ENCODE peak calls at places on chromosomes 11 and 22, in eight cellular contexts. One of them, this sample, is unnamed.

GRCh38 chr22:27867958-27868737 is 50.9 kb downstream of the PITPNB start:
- DNase-seq in IMR-90: no peak
- DNase-seq in neural progenitor cell: no peak
- DNase-seq in RWPE2: no peak
- DNase-seq in testis: no peak
- DNase-seq in esophagus muscularis mucosa: no peak
- DNase-seq in heart right ventricle: no peak
- DNase-seq in astrocyte: no peak
- DNase-seq in this sample: no peak

GRCh38 chr11:34653031-34653430 is 32.1 kb downstream of the EHF start:
- DNase-seq in IMR-90: no peak
- DNase-seq in neural progenitor cell: no peak
- DNase-seq in RWPE2: no peak
- DNase-seq in testis: no peak
- DNase-seq in esophagus muscularis mucosa: no peak
- DNase-seq in heart right ventricle: no peak
- DNase-seq in astrocyte: no peak
- DNase-seq in this sample: no peak

GRCh38 chr11:84853841-84854497 is 773.2 kb downstream of the DLG2 start:
- DNase-seq in IMR-90: no peak
- DNase-seq in neural progenitor cell: peak
- DNase-seq in RWPE2: no peak
- DNase-seq in testis: no peak
- DNase-seq in esophagus muscularis mucosa: no peak
- DNase-seq in heart right ventricle: no peak
- DNase-seq in astrocyte: no peak
- DNase-seq in this sample: no peak

GRCh38 chr11:86696004-86696403 is 23.6 kb upstream of the ME3 start:
- DNase-seq in IMR-90: peak
- DNase-seq in neural progenitor cell: no peak
- DNase-seq in RWPE2: no peak
- DNase-seq in testis: no peak
- DNase-seq in esophagus muscularis mucosa: no peak
- DNase-seq in heart right ventricle: no peak
- DNase-seq in astrocyte: peak
- DNase-seq in this sample: peak

GRCh38 chr11:86162257-86162656 is 82.3 kb upstream of the EED start:
- DNase-seq in IMR-90: peak
- DNase-seq in neural progenitor cell: no peak
- DNase-seq in RWPE2: no peak
- DNase-seq in testis: peak
- DNase-seq in esophagus muscularis mucosa: no peak
- DNase-seq in heart right ventricle: peak
- DNase-seq in astrocyte: peak
- DNase-seq in this sample: peak

GRCh38 chr11:94731921-94732601 is 36.1 kb upstream of the AMOTL1 start:
- DNase-seq in IMR-90: peak
- DNase-seq in neural progenitor cell: no peak
- DNase-seq in RWPE2: peak
- DNase-seq in testis: no peak
- DNase-seq in esophagus muscularis mucosa: peak
- DNase-seq in heart right ventricle: peak
- DNase-seq in astrocyte: peak
- DNase-seq in this sample: peak

GRCh38 chr11:111975076-111975806 is 38.1 kb downstream of the DIXDC1 start:
- DNase-seq in IMR-90: no peak
- DNase-seq in neural progenitor cell: no peak
- DNase-seq in RWPE2: no peak
- DNase-seq in testis: peak
- DNase-seq in esophagus muscularis mucosa: no peak
- DNase-seq in heart right ventricle: peak
- DNase-seq in astrocyte: no peak
- DNase-seq in this sample: no peak

GRCh38 chr11:68840661-68841653 is 759 bp downstream of the CPT1A start:
- DNase-seq in IMR-90: peak
- DNase-seq in neural progenitor cell: peak
- DNase-seq in RWPE2: no peak
- DNase-seq in testis: peak
- DNase-seq in esophagus muscularis mucosa: no peak
- DNase-seq in heart right ventricle: peak
- DNase-seq in astrocyte: no peak
- DNase-seq in this sample: peak

GRCh38 chr11:8011981-8012444 is 24.9 kb downstream of the EIF3F start:
- DNase-seq in IMR-90: peak
- DNase-seq in neural progenitor cell: no peak
- DNase-seq in RWPE2: no peak
- DNase-seq in testis: no peak
- DNase-seq in esophagus muscularis mucosa: peak
- DNase-seq in heart right ventricle: no peak
- DNase-seq in astrocyte: peak
- DNase-seq in this sample: peak

GRCh38 chr22:28239941-28240340 is 320.9 kb upstream of the PITPNB start:
- DNase-seq in IMR-90: no peak
- DNase-seq in neural progenitor cell: no peak
- DNase-seq in RWPE2: no peak
- DNase-seq in testis: no peak
- DNase-seq in esophagus muscularis mucosa: no peak
- DNase-seq in heart right ventricle: no peak
- DNase-seq in astrocyte: no peak
- DNase-seq in this sample: no peak

GRCh38 chr11:33530824-33531223 is 169.8 kb downstream of the C11orf91 start:
- DNase-seq in IMR-90: peak
- DNase-seq in neural progenitor cell: no peak
- DNase-seq in RWPE2: no peak
- DNase-seq in testis: no peak
- DNase-seq in esophagus muscularis mucosa: peak
- DNase-seq in heart right ventricle: no peak
- DNase-seq in astrocyte: peak
- DNase-seq in this sample: peak

GRCh38 chr11:6300325-6300724 is 20.0 kb downstream of the CAVIN3 start:
- DNase-seq in IMR-90: peak
- DNase-seq in neural progenitor cell: no peak
- DNase-seq in RWPE2: no peak
- DNase-seq in testis: no peak
- DNase-seq in esophagus muscularis mucosa: no peak
- DNase-seq in heart right ventricle: no peak
- DNase-seq in astrocyte: no peak
- DNase-seq in this sample: no peak

GRCh38 chr11:107397357-107397756 is 60.3 kb downstream of the CWF19L2 start:
- DNase-seq in IMR-90: no peak
- DNase-seq in neural progenitor cell: peak
- DNase-seq in RWPE2: no peak
- DNase-seq in testis: no peak
- DNase-seq in esophagus muscularis mucosa: no peak
- DNase-seq in heart right ventricle: no peak
- DNase-seq in astrocyte: no peak
- DNase-seq in this sample: no peak

GRCh38 chr11:122040476-122040875 is 75.5 kb downstream of the BLID start:
- DNase-seq in IMR-90: no peak
- DNase-seq in neural progenitor cell: no peak
- DNase-seq in RWPE2: no peak
- DNase-seq in testis: no peak
- DNase-seq in esophagus muscularis mucosa: no peak
- DNase-seq in heart right ventricle: no peak
- DNase-seq in astrocyte: peak
- DNase-seq in this sample: no peak

GRCh38 chr11:69979632-69980031 is 98.5 kb upstream of the ANO1 start:
- DNase-seq in IMR-90: no peak
- DNase-seq in neural progenitor cell: no peak
- DNase-seq in RWPE2: no peak
- DNase-seq in testis: no peak
- DNase-seq in esophagus muscularis mucosa: no peak
- DNase-seq in heart right ventricle: no peak
- DNase-seq in astrocyte: no peak
- DNase-seq in this sample: no peak

GRCh38 chr11:116929393-116930090 is 92.1 kb upstream of the APOA1 start:
- DNase-seq in IMR-90: peak
- DNase-seq in neural progenitor cell: no peak
- DNase-seq in RWPE2: no peak
- DNase-seq in testis: peak
- DNase-seq in esophagus muscularis mucosa: no peak
- DNase-seq in heart right ventricle: peak
- DNase-seq in astrocyte: peak
- DNase-seq in this sample: no peak

GRCh38 chr11:7488681-7489080 is 3.4 kb downstream of the OLFML1 start:
- DNase-seq in IMR-90: no peak
- DNase-seq in neural progenitor cell: no peak
- DNase-seq in RWPE2: no peak
- DNase-seq in testis: no peak
- DNase-seq in esophagus muscularis mucosa: no peak
- DNase-seq in heart right ventricle: no peak
- DNase-seq in astrocyte: no peak
- DNase-seq in this sample: peak

GRCh38 chr22:50306753-50307749 is at the start of gene PLXNB2:
- DNase-seq in IMR-90: peak
- DNase-seq in neural progenitor cell: peak
- DNase-seq in RWPE2: no peak
- DNase-seq in testis: peak
- DNase-seq in esophagus muscularis mucosa: no peak
- DNase-seq in heart right ventricle: peak
- DNase-seq in astrocyte: peak
- DNase-seq in this sample: peak

GRCh38 chr11:60987577-60988277 is 16.2 kb downstream of the CD6 start:
- DNase-seq in IMR-90: no peak
- DNase-seq in neural progenitor cell: no peak
- DNase-seq in RWPE2: no peak
- DNase-seq in testis: no peak
- DNase-seq in esophagus muscularis mucosa: no peak
- DNase-seq in heart right ventricle: no peak
- DNase-seq in astrocyte: no peak
- DNase-seq in this sample: no peak

GRCh38 chr22:30876221-30876751 is 92.3 kb downstream of the MORC2 start:
- DNase-seq in IMR-90: no peak
- DNase-seq in neural progenitor cell: no peak
- DNase-seq in RWPE2: no peak
- DNase-seq in testis: no peak
- DNase-seq in esophagus muscularis mucosa: no peak
- DNase-seq in heart right ventricle: no peak
- DNase-seq in astrocyte: no peak
- DNase-seq in this sample: no peak

GRCh38 chr11:119262668-119263351 is 54.1 kb downstream of the MCAM start:
- DNase-seq in IMR-90: peak
- DNase-seq in neural progenitor cell: no peak
- DNase-seq in RWPE2: no peak
- DNase-seq in testis: no peak
- DNase-seq in esophagus muscularis mucosa: no peak
- DNase-seq in heart right ventricle: no peak
- DNase-seq in astrocyte: peak
- DNase-seq in this sample: peak
- TF ChIP-seq CTCF in IMR-90: peak
- TF ChIP-seq CTCF in neural progenitor cell: no peak
- TF ChIP-seq CTCF in RWPE2: peak
- TF ChIP-seq CTCF in testis: no peak
- TF ChIP-seq CTCF in esophagus muscularis mucosa: no peak
- TF ChIP-seq CTCF in heart right ventricle: no peak
- TF ChIP-seq CTCF in astrocyte: peak
- TF ChIP-seq CTCF in this sample: peak

DNA sequence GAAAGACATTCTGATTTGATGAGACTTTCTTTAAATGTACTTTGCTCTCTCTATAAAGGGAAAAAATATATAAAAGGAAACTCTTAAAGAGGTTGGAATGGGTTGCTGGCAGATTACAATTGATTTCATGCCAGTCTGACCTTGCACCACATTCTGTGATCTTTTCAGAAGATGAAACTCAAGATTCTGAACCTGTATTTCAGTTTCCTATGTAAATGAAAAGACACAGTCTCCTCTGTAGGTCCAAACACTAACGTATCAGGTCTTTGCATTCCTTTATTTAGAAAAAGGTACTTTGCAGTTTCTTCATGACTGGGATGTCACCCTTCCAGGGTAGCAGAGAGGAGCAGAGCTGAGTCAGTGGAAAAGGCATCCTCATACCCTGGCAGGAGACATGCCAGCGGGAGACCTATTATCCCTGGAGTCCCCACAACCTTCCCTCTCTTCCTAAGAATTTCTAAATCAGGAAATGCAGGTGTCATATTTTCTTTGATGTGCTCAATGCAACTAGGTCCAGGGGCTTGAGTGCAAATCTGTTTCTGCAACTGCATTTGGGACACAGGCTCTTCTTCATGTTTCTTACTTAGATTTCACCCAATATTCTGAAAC is 282.6 kb downstream of the CADM1 start:
- DNase-seq in IMR-90: no peak
- DNase-seq in neural progenitor cell: no peak
- DNase-seq in RWPE2: no peak
- DNase-seq in testis: no peak
- DNase-seq in esophagus muscularis mucosa: no peak
- DNase-seq in heart right ventricle: no peak
- DNase-seq in astrocyte: no peak
- DNase-seq in this sample: no peak
- H3K4me3 ChIP-seq in IMR-90: no peak
- H3K4me3 ChIP-seq in neural progenitor cell: no peak
- H3K4me3 ChIP-seq in RWPE2: no peak
- H3K4me3 ChIP-seq in testis: no peak
- H3K4me3 ChIP-seq in esophagus muscularis mucosa: no peak
- H3K4me3 ChIP-seq in heart right ventricle: no peak
- H3K4me3 ChIP-seq in astrocyte: no peak
- H3K4me3 ChIP-seq in this sample: no peak

GRCh38 chr22:19643448-19644313 is 70.6 kb upstream of the SEPTIN5 start:
- DNase-seq in IMR-90: no peak
- DNase-seq in neural progenitor cell: no peak
- DNase-seq in RWPE2: no peak
- DNase-seq in testis: no peak
- DNase-seq in esophagus muscularis mucosa: no peak
- DNase-seq in heart right ventricle: no peak
- DNase-seq in astrocyte: no peak
- DNase-seq in this sample: peak

GRCh38 chr22:19641254-19641982 is 72.9 kb upstream of the SEPTIN5 start:
- DNase-seq in IMR-90: no peak
- DNase-seq in neural progenitor cell: peak
- DNase-seq in RWPE2: peak
- DNase-seq in testis: peak
- DNase-seq in esophagus muscularis mucosa: no peak
- DNase-seq in heart right ventricle: no peak
- DNase-seq in astrocyte: no peak
- DNase-seq in this sample: peak

GRCh38 chr22:19640306-19640705 is 74.0 kb upstream of the SEPTIN5 start:
- DNase-seq in IMR-90: no peak
- DNase-seq in neural progenitor cell: no peak
- DNase-seq in RWPE2: no peak
- DNase-seq in testis: no peak
- DNase-seq in esophagus muscularis mucosa: no peak
- DNase-seq in heart right ventricle: no peak
- DNase-seq in astrocyte: no peak
- DNase-seq in this sample: no peak

GRCh38 chr22:19639610-19640135 is 74.6 kb upstream of the SEPTIN5 start:
- DNase-seq in IMR-90: no peak
- DNase-seq in neural progenitor cell: no peak
- DNase-seq in RWPE2: no peak
- DNase-seq in testis: no peak
- DNase-seq in esophagus muscularis mucosa: no peak
- DNase-seq in heart right ventricle: no peak
- DNase-seq in astrocyte: no peak
- DNase-seq in this sample: no peak

GRCh38 chr22:19641983-19642451 is 72.3 kb upstream of the SEPTIN5 start:
- DNase-seq in IMR-90: no peak
- DNase-seq in neural progenitor cell: no peak
- DNase-seq in RWPE2: no peak
- DNase-seq in testis: no peak
- DNase-seq in esophagus muscularis mucosa: no peak
- DNase-seq in heart right ventricle: no peak
- DNase-seq in astrocyte: no peak
- DNase-seq in this sample: no peak
- TF ChIP-seq CTCF in IMR-90: no peak
- TF ChIP-seq CTCF in neural progenitor cell: no peak
- TF ChIP-seq CTCF in RWPE2: no peak
- TF ChIP-seq CTCF in testis: no peak
- TF ChIP-seq CTCF in esophagus muscularis mucosa: no peak
- TF ChIP-seq CTCF in heart right ventricle: no peak
- TF ChIP-seq CTCF in astrocyte: no peak
- TF ChIP-seq CTCF in this sample: no peak

GRCh38 chr11:65641233-65642013 is 3.5 kb downstream of the SIPA1 start:
- DNase-seq in IMR-90: no peak
- DNase-seq in neural progenitor cell: no peak
- DNase-seq in RWPE2: no peak
- DNase-seq in testis: no peak
- DNase-seq in esophagus muscularis mucosa: no peak
- DNase-seq in heart right ventricle: no peak
- DNase-seq in astrocyte: no peak
- DNase-seq in this sample: no peak
- H3K4me3 ChIP-seq in IMR-90: no peak
- H3K4me3 ChIP-seq in neural progenitor cell: no peak
- H3K4me3 ChIP-seq in RWPE2: no peak
- H3K4me3 ChIP-seq in testis: no peak
- H3K4me3 ChIP-seq in esophagus muscularis mucosa: peak
- H3K4me3 ChIP-seq in heart right ventricle: peak
- H3K4me3 ChIP-seq in astrocyte: no peak
- H3K4me3 ChIP-seq in this sample: no peak